ENCODE peak calls at places on chromosomes 13 and 19, in four cellular contexts. M, Q, C and X are unnamed samples.

GRCh38 chr13:60012503-60012902 is 151.2 kb downstream of the DIAPH3 start:
- DNase-seq in M (no peak), Q (no peak), C (no peak), X (peak; percentile 43)

GRCh38 chr13:110070511-110071120 is 236.3 kb downstream of the COL4A1 start:
- DNase-seq in Q (no peak), M (peak; percentile 75), C (no peak), X (no peak)

GRCh38 chr19:3073159-3073563 is 10.9 kb upstream of the TLE5 start:
- DNase-seq in Q (no peak), C (no peak), M (peak; percentile 61), X (no peak)

GRCh38 chr13:91072511-91072910 is 275.0 kb upstream of the MIR17HG start:
- DNase-seq in M (no peak), C (no peak), Q (no peak), X (no peak)

GRCh38 chr13:40974460-40975407 is 44.4 kb downstream of the ELF1 start:
- DNase-seq in M (peak; percentile 30), C (no peak), Q (no peak), X (no peak)

GRCh38 chr19:28823338-28823961 is 389.5 kb downstream of the UQCRFS1 start:
- DNase-seq in C (no peak), M (no peak), Q (no peak), X (no peak)

GRCh38 chr13:110450941-110451340 is 110.6 kb downstream of the RAB20 start:
- DNase-seq in M (no peak), C (no peak), Q (no peak), X (peak; percentile 12)

GRCh38 chr13:99371956-99372355 is 64.8 kb upstream of the GPR183 start:
- DNase-seq in M (no peak), C (no peak), Q (no peak), X (peak; percentile 59)

GRCh38 chr19:2048959-2049740 is 1.9 kb downstream of the MKNK2 start:
- DNase-seq in Q (no peak), C (no peak), M (no peak), X (peak; percentile 80)